ENCODE peak calls at places on chromosomes 13 and 19, in six cellular contexts. Q is activated T-cell treated with anti-CD3 and anti-CD28 coated beads for 24 hours, V is AML-193, Z is GOT3, S is uterus, C is lower leg skin. R is an unnamed sample.
A peak's percentile ranks its signal among the peaks of the same experiment; 100 is the strongest.

GRCh38 chr13:111489301-111489700 is 168.9 kb downstream of the TEX29 start:
- DNase-seq in Q (no peak), V (no peak), Z (no peak), S (no peak), C (no peak), R (no peak)

GRCh38 chr13:33313504-33313903 is 27.9 kb upstream of the STARD13 start:
- DNase-seq in Q (no peak), V (no peak), Z (no peak), S (no peak), C (no peak), R (no peak)

GRCh38 chr13:80341098-80341701 is at the start of gene SPRY2:
- DNase-seq in Q (no peak), V (peak; percentile 98), Z (peak; percentile 84), S (peak; percentile 92), C (peak; percentile 94), R (peak; percentile 99)

GRCh38 chr13:113854238-113855011 is 9.5 kb downstream of the GAS6 start:
- DNase-seq in Q (no peak), V (no peak), Z (no peak), S (peak; percentile 13), C (no peak), R (peak; percentile 56)

GRCh38 chr19:15371119-15371518 is 8.5 kb downstream of the AKAP8 start:
- DNase-seq in Q (no peak), V (no peak), Z (no peak), S (no peak), C (no peak), R (no peak)

GRCh38 chr13:31436478-31436877 is 236.7 kb downstream of the B3GLCT start:
- DNase-seq in Q (no peak), V (no peak), Z (no peak), S (no peak), C (no peak), R (no peak)

GRCh38 chr19:34503546-34504272 is 22.2 kb downstream of the WTIP start:
- DNase-seq in Q (no peak), V (no peak), Z (no peak), S (peak; percentile 17), C (no peak), R (no peak)

GRCh38 chr19:2341987-2342386 is 13.5 kb downstream of the SPPL2B start:
- DNase-seq in Q (no peak), V (no peak), Z (no peak), S (no peak), C (no peak), R (no peak)

GRCh38 chr19:32351807-32352630 is 6.6 kb downstream of the ZNF507 start:
- DNase-seq in Q (no peak), V (peak; percentile 70), Z (no peak), S (no peak), C (no peak), R (peak; percentile 64)

GRCh38 chr13:75425216-75426009 is 56.6 kb downstream of the TBC1D4 start:
- DNase-seq in Q (no peak), V (peak; percentile 27), Z (no peak), S (no peak), C (no peak), R (no peak)

GRCh38 chr13:52848455-52849190 is at the start of gene PCDH8:
- DNase-seq in Q (no peak), V (no peak), Z (no peak), S (no peak), C (no peak), R (peak; percentile 6)

GRCh38 chr13:31088826-31089420 is 72.8 kb downstream of the HSPH1 start:
- DNase-seq in Q (no peak), V (no peak), Z (no peak), S (no peak), C (no peak), R (no peak)

GRCh38 chr13:75787249-75787940 is 151.3 kb downstream of the LMO7 start:
- DNase-seq in Q (no peak), V (no peak), Z (no peak), S (no peak), C (no peak), R (peak; percentile 75)

GRCh38 chr19:3285647-3286176 is 61.3 kb downstream of the CELF5 start:
- DNase-seq in Q (peak; percentile 33), V (no peak), Z (no peak), S (no peak), C (no peak), R (no peak)

GRCh38 chr13:97866346-97866745 is 87.1 kb upstream of the IPO5 start:
- DNase-seq in Q (no peak), V (no peak), Z (no peak), S (no peak), C (no peak), R (no peak)

GRCh38 chr19:19224852-19225494 is 13.2 kb downstream of the NCAN start:
- DNase-seq in Q (peak; percentile 62), V (peak; percentile 40), Z (peak; percentile 14), S (no peak), C (peak; percentile 31), R (peak; percentile 74)

GRCh38 chr13:41652735-41653361 is 195.5 kb downstream of the RGCC start:
- DNase-seq in Q (no peak), V (peak; percentile 75), Z (no peak), S (peak; percentile 43), C (no peak), R (peak; percentile 80)

GRCh38 chr19:1690570-1691307 is 38.3 kb upstream of the TCF3 start:
- DNase-seq in Q (peak; percentile 24), V (no peak), Z (no peak), S (no peak), C (no peak), R (peak; percentile 43)

GRCh38 chr19:24004166-24004565 is 82.8 kb upstream of the ZNF254 start:
- DNase-seq in Q (no peak), V (no peak), Z (no peak), S (no peak), C (no peak), R (no peak)